ENCODE peak calls at places on chromosomes 2 and 18, in five cellular contexts. S is activated T-cell treated with anti-CD3 and anti-CD28 coated beads for 4 hours, Y is psoas muscle, H is NCI-H1092 treated with DMSO at 0.1 percent for 48 hours, T is spleen. R is an unnamed sample.

GRCh38 chr2:203809084-203809521 is 58.5 kb upstream of the CTLA4 start:
- DNase-seq in S (no peak), Y (no peak), H (no peak), T (no peak), R (no peak)

GRCh38 chr2:192236136-192236535 is 41.4 kb upstream of the TMEFF2 start:
- DNase-seq in S (no peak), Y (no peak), H (no peak), T (no peak), R (no peak)

GRCh38 chr2:79191816-79192215 is 32.3 kb upstream of the REG3A start:
- DNase-seq in S (no peak), Y (no peak), H (no peak), T (no peak), R (no peak)

GRCh38 chr2:232245111-232245510 is 133.4 kb upstream of the ALPP start:
- DNase-seq in S (no peak), Y (no peak), H (no peak), T (no peak), R (no peak)

GRCh38 chr2:97713296-97714083 is at the start of gene ZAP70:
- DNase-seq in S (peak), Y (peak), H (no peak), T (peak), R (no peak)

GRCh38 chr2:148721520-148721931 is 77.0 kb downstream of the EPC2 start:
- DNase-seq in S (no peak), Y (no peak), H (peak), T (no peak), R (no peak)

GRCh38 chr2:26640781-26641564 is at the start of gene CIB4:
- DNase-seq in S (no peak), Y (no peak), H (no peak), T (no peak), R (no peak)

GRCh38 chr2:10028988-10029874 is 14.1 kb upstream of the KLF11 start:
- DNase-seq in S (peak), Y (peak), H (no peak), T (peak), R (no peak)

GRCh38 chr2:25810428-25810827 is 67.9 kb downstream of the ASXL2 start:
- DNase-seq in S (no peak), Y (no peak), H (no peak), T (no peak), R (no peak)

GRCh38 chr2:54635554-54636152 is 87.8 kb upstream of the EML6 start:
- DNase-seq in S (no peak), Y (no peak), H (no peak), T (no peak), R (no peak)

GRCh38 chr2:71101656-71102055 is 28.4 kb downstream of the MCEE start:
- DNase-seq in S (no peak), Y (no peak), H (no peak), T (no peak), R (no peak)

GRCh38 chr18:49094979-49095632 is 144.3 kb upstream of the SMAD7 start:
- DNase-seq in S (no peak), Y (no peak), H (no peak), T (no peak), R (no peak)

GRCh38 chr18:49572935-49573334 is 11.1 kb downstream of the LIPG start:
- DNase-seq in S (no peak), Y (no peak), H (no peak), T (no peak), R (no peak)

GRCh38 chr2:12032975-12033374 is 286.5 kb downstream of the LPIN1 start:
- DNase-seq in S (no peak), Y (no peak), H (no peak), T (no peak), R (no peak)

GRCh38 chr2:30073523-30073922 is 73.3 kb upstream of the YPEL5 start:
- DNase-seq in S (no peak), Y (no peak), H (no peak), T (no peak), R (no peak)

GRCh38 chr18:10900435-10900834 is 248.9 kb downstream of the PIEZO2 start:
- DNase-seq in S (no peak), Y (no peak), H (no peak), T (no peak), R (no peak)

GRCh38 chr18:74745658-74746403 is 148.2 kb downstream of the ZNF407 start:
- DNase-seq in S (no peak), Y (no peak), H (no peak), T (no peak), R (no peak)

R was measured in NCI-H1105.